ENCODE peak calls at places on chromosomes 5 and 9, in four cellular contexts. One of them, this sample, is unnamed.

GRCh38 chr9:19286634-19287188 is 56.2 kb downstream of the DENND4C start:
- DNase-seq in AG08396: no peak
- DNase-seq in B cell: no peak
- DNase-seq in type B pancreatic cell: no peak
- DNase-seq in this sample: no peak

GRCh38 chr9:129778469-129778868 is 24.5 kb upstream of the TOR1B start:
- DNase-seq in B cell: no peak
- DNase-seq in type B pancreatic cell: no peak
- DNase-seq in AG08396: no peak
- DNase-seq in this sample: no peak

GRCh38 chr5:157263586-157264090 is 2.3 kb upstream of the CYFIP2 start:
- DNase-seq in B cell: peak; percentile 31
- DNase-seq in AG08396: no peak
- DNase-seq in type B pancreatic cell: no peak
- DNase-seq in this sample: no peak

GRCh38 chr5:102801375-102801774 is 46.3 kb downstream of the PAM start:
- DNase-seq in AG08396: no peak
- DNase-seq in B cell: no peak
- DNase-seq in type B pancreatic cell: no peak
- DNase-seq in this sample: no peak

GRCh38 chr5:32551194-32551593 is 34.2 kb upstream of the SUB1 start:
- DNase-seq in AG08396: no peak
- DNase-seq in type B pancreatic cell: no peak
- DNase-seq in B cell: no peak
- DNase-seq in this sample: no peak

GRCh38 chr5:177362871-177363507 is 5.3 kb downstream of the RGS14 start:
- DNase-seq in B cell: peak; percentile 86
- DNase-seq in AG08396: peak; percentile 84
- DNase-seq in type B pancreatic cell: no peak
- DNase-seq in this sample: no peak

GRCh38 chr9:133991964-133992779 is at the start of gene VAV2:
- DNase-seq in B cell: peak; percentile 87
- DNase-seq in type B pancreatic cell: no peak
- DNase-seq in AG08396: peak; percentile 74
- DNase-seq in this sample: peak; percentile 86

GRCh38 chr9:36147441-36148175 is 11.1 kb downstream of the GLIPR2 start:
- DNase-seq in type B pancreatic cell: no peak
- DNase-seq in AG08396: no peak
- DNase-seq in B cell: peak; percentile 1
- DNase-seq in this sample: no peak

GRCh38 chr5:23411200-23411599 is 96.2 kb upstream of the PRDM9 start:
- DNase-seq in AG08396: no peak
- DNase-seq in B cell: no peak
- DNase-seq in type B pancreatic cell: no peak
- DNase-seq in this sample: no peak

GRCh38 chr9:93590609-93591234 is 14.3 kb downstream of the PHF2 start:
- DNase-seq in AG08396: no peak
- DNase-seq in type B pancreatic cell: no peak
- DNase-seq in B cell: peak; percentile 14
- DNase-seq in this sample: peak; percentile 72

GRCh38 chr9:133523096-133523495 is 1.7 kb downstream of the MYMK start:
- DNase-seq in type B pancreatic cell: no peak
- DNase-seq in B cell: no peak
- DNase-seq in AG08396: no peak
- DNase-seq in this sample: no peak

GRCh38 chr5:56412601-56413379 is 179.7 kb upstream of the ANKRD55 start:
- DNase-seq in B cell: peak; percentile 75
- DNase-seq in AG08396: no peak
- DNase-seq in type B pancreatic cell: no peak
- DNase-seq in this sample: no peak

GRCh38 chr9:95044731-95045508 is 272.6 kb downstream of the FANCC start:
- DNase-seq in B cell: no peak
- DNase-seq in type B pancreatic cell: no peak
- DNase-seq in AG08396: no peak
- DNase-seq in this sample: no peak

GRCh38 chr9:113858282-113858681 is 17.8 kb upstream of the ZNF618 start:
- DNase-seq in AG08396: no peak
- DNase-seq in type B pancreatic cell: no peak
- DNase-seq in B cell: no peak
- DNase-seq in this sample: no peak

GRCh38 chr5:69449511-69449910 is 34.6 kb downstream of the MARVELD2 start:
- DNase-seq in type B pancreatic cell: no peak
- DNase-seq in B cell: no peak
- DNase-seq in AG08396: no peak
- DNase-seq in this sample: no peak

GRCh38 chr5:57937025-57937424 is 454.4 kb upstream of the ACTBL2 start:
- DNase-seq in type B pancreatic cell: no peak
- DNase-seq in AG08396: peak; percentile 5
- DNase-seq in B cell: no peak
- DNase-seq in this sample: no peak